ENCODE peak calls at places on chromosomes 13 and 19, in four cellular contexts. N is left cardiac atrium, H is SHP77 treated with DMSO at 0.1 percent for 48 hours, Q is bronchial epithelial cell. I is an unnamed sample.

GRCh38 chr19:18733196-18733647 is 49.7 kb downstream of the CRTC1 start:
- DNase-seq in N (no peak), H (no peak), Q (no peak), I (peak; percentile 70)

GRCh38 chr19:5186293-5187050 is 154.1 kb downstream of the PTPRS start:
- DNase-seq in N (no peak), H (no peak), Q (peak; percentile 3), I (no peak)

GRCh38 chr19:1259873-1260748 is 9.0 kb upstream of the CIRBP start:
- DNase-seq in N (peak; percentile 61), H (no peak), Q (peak; percentile 68), I (no peak)

GRCh38 chr13:30107536-30108136 is 199.7 kb downstream of the KATNAL1 start:
- DNase-seq in N (no peak), H (no peak), Q (peak; percentile 86), I (no peak)

GRCh38 chr13:28470286-28470685 is 24.6 kb downstream of the FLT1 start:
- DNase-seq in N (no peak), H (no peak), Q (no peak), I (no peak)

GRCh38 chr19:48271531-48272151 is 1.8 kb downstream of the ZNF114 start:
- DNase-seq in N (peak; percentile 52), H (no peak), Q (no peak), I (no peak)

GRCh38 chr13:38951525-38952313 is 38.9 kb downstream of the STOML3 start:
- DNase-seq in N (peak; percentile 66), H (peak; percentile 39), Q (peak; percentile 47), I (no peak)

GRCh38 chr13:50805805-50806204 is 37.7 kb downstream of the DLEU7 start:
- DNase-seq in N (no peak), H (no peak), Q (peak; percentile 20), I (no peak)

GRCh38 chr13:26971990-26972888 is 199.4 kb downstream of the USP12 start:
- DNase-seq in N (no peak), H (peak; percentile 65), Q (peak; percentile 25), I (peak; percentile 64)

GRCh38 chr13:106110241-106110855 is 425.1 kb downstream of the EFNB2 start:
- DNase-seq in N (no peak), H (no peak), Q (peak; percentile 51), I (no peak)

GRCh38 chr19:15812059-15812722 is 3.3 kb downstream of the OR10H1 start:
- DNase-seq in N (no peak), H (no peak), Q (peak; percentile 28), I (no peak)

GRCh38 chr19:28710278-28710677 is 502.7 kb downstream of the UQCRFS1 start:
- DNase-seq in N (no peak), H (peak; percentile 19), Q (peak; percentile 61), I (peak; percentile 13)

GRCh38 chr13:104206450-104207044 is 1140.3 kb upstream of the SLC10A2 start:
- DNase-seq in N (no peak), H (no peak), Q (no peak), I (no peak)

I was measured in NCI-H1092.